ENCODE peak calls at places on chromosomes 7 and 10, in six cellular contexts. D, L, Q, S, H and U are unnamed samples.

GRCh38 chr10:28551086-28551485 is 18.2 kb downstream of the WAC start:
- DNase-seq in D (no peak), L (no peak), Q (no peak), S (no peak), H (no peak), U (no peak)

GRCh38 chr7:16644157-16644556 is 1.4 kb downstream of the ANKMY2 start:
- DNase-seq in D (no peak), L (no peak), Q (no peak), S (no peak), H (no peak), U (no peak)

GRCh38 chr10:112807013-112807412 is 143.0 kb upstream of the TCF7L2 start:
- DNase-seq in D (no peak), L (peak), Q (no peak), S (no peak), H (no peak), U (no peak)

GRCh38 chr10:21281765-21282484 is 243.6 kb downstream of the SKIDA1 start:
- DNase-seq in D (no peak), L (no peak), Q (no peak), S (no peak), H (no peak), U (no peak)

GRCh38 chr10:28077889-28078288 is 79.0 kb upstream of the ODAD2 start:
- DNase-seq in D (peak), L (no peak), Q (no peak), S (no peak), H (no peak), U (no peak)

GRCh38 chr10:71713135-71714040 is 6.2 kb downstream of the C10orf105 start:
- DNase-seq in D (no peak), L (peak), Q (peak), S (peak), H (peak), U (peak)

GRCh38 chr7:123823898-123824753 is 20.8 kb upstream of the HYAL4 start:
- DNase-seq in D (no peak), L (no peak), Q (no peak), S (no peak), H (no peak), U (no peak)

GRCh38 chr7:117386125-117386709 is 41.1 kb downstream of the ASZ1 start:
- DNase-seq in D (peak), L (no peak), Q (no peak), S (no peak), H (no peak), U (no peak)

GRCh38 chr10:34736976-34737771 is 77.9 kb downstream of the PARD3 start:
- DNase-seq in D (no peak), L (no peak), Q (no peak), S (no peak), H (no peak), U (no peak)

GRCh38 chr7:154795014-154795413 is 207.9 kb downstream of the PAXIP1 start:
- DNase-seq in D (no peak), L (no peak), Q (no peak), S (no peak), H (no peak), U (no peak)

GRCh38 chr7:158023563-158024350 is 563.9 kb downstream of the PTPRN2 start:
- DNase-seq in D (peak), L (no peak), Q (no peak), S (no peak), H (no peak), U (no peak)

GRCh38 chr10:80122746-80123145 is 9.8 kb upstream of the PLAC9 start:
- DNase-seq in D (no peak), L (no peak), Q (no peak), S (no peak), H (no peak), U (no peak)

GRCh38 chr7:35289376-35289775 is 35.5 kb upstream of the TBX20 start:
- DNase-seq in D (no peak), L (no peak), Q (no peak), S (no peak), H (no peak), U (no peak)

GRCh38 chr10:73823391-73823790 is 12.0 kb upstream of the NDST2 start:
- DNase-seq in D (no peak), L (no peak), Q (no peak), S (no peak), H (no peak), U (no peak)

GRCh38 chr7:20200361-20200760 is 16.8 kb downstream of the MACC1 start:
- DNase-seq in D (no peak), L (no peak), Q (no peak), S (no peak), H (no peak), U (no peak)

GRCh38 chr7:35576037-35576573 is 118.8 kb downstream of the HERPUD2 start:
- DNase-seq in D (no peak), L (no peak), Q (no peak), S (no peak), H (no peak), U (no peak)

GRCh38 chr10:77007836-77008235 is 629.8 kb downstream of the KCNMA1 start:
- DNase-seq in D (no peak), L (no peak), Q (no peak), S (no peak), H (no peak), U (no peak)
- TF ChIP-seq CTCF in D (no peak), L (no peak), Q (no peak), S (no peak), H (no peak), U (no peak)

DNA sequence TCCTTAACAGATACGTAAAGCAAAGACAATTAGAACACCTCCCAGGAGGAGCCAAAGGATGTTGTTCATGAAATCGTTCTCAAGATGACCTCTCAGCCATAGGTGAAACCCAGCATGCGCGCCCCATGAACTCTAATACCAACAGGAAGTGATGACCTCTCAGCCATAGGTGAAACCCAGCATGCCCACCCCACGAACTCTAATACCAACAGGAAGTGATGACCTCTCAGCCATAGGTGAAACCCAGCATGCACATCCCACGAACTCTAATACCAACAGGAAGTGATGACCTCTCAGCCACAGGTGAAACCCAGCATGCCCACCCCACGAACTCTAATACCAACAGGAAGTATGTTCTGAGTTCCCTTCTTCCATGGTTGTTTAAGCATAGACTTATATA is 205.2 kb upstream of the ADARB2 start:
- DNase-seq in D (no peak), L (no peak), Q (no peak), S (no peak), H (no peak), U (no peak)
- H3K27ac ChIP-seq in D (no peak), L (no peak), Q (no peak), S (no peak), H (no peak), U (no peak)

GRCh38 chr7:151248191-151249033 is at the start of gene SMARCD3:
- DNase-seq in D (peak), L (peak), Q (peak), S (peak), H (peak), U (peak)
- TF ChIP-seq CTCF in D (no peak), L (no peak), Q (no peak), S (no peak), H (no peak), U (no peak)

GRCh38 chr7:127903913-127904705 is 127.1 kb downstream of the LRRC4 start:
- DNase-seq in D (no peak), L (no peak), Q (no peak), S (no peak), H (no peak), U (no peak)

GRCh38 chr7:127900116-127900515 is 131.1 kb downstream of the LRRC4 start:
- DNase-seq in D (no peak), L (no peak), Q (no peak), S (no peak), H (no peak), U (no peak)

GRCh38 chr7:127897704-127898454 is 133.4 kb downstream of the LRRC4 start:
- DNase-seq in D (peak), L (no peak), Q (no peak), S (no peak), H (no peak), U (no peak)

GRCh38 chr7:127901895-127902703 is 129.1 kb downstream of the LRRC4 start:
- DNase-seq in D (no peak), L (no peak), Q (no peak), S (no peak), H (no peak), U (no peak)

GRCh38 chr7:127900735-127901685 is 130.2 kb downstream of the LRRC4 start:
- DNase-seq in D (no peak), L (no peak), Q (peak), S (no peak), H (no peak), U (no peak)
- H3K27ac ChIP-seq in D (no peak), L (no peak), Q (peak), S (no peak), H (no peak), U (no peak)

GRCh38 chr10:59279991-59280390 is 82.4 kb downstream of the FAM13C start:
- DNase-seq in D (no peak), L (no peak), Q (no peak), S (no peak), H (no peak), U (no peak)
- TF ChIP-seq CTCF in D (no peak), L (no peak), Q (no peak), S (no peak), H (no peak), U (no peak)

GRCh38 chr10:97494151-97494550 is 4.1 kb downstream of the MMS19 start:
- DNase-seq in D (no peak), L (no peak), Q (no peak), S (no peak), H (no peak), U (no peak)
- H3K27ac ChIP-seq in D (no peak), L (no peak), Q (peak), S (no peak), H (no peak), U (peak)

GRCh38 chr7:4634166-4634565 is 47.9 kb upstream of the FOXK1 start:
- DNase-seq in D (no peak), L (no peak), Q (no peak), S (no peak), H (no peak), U (no peak)
- TF ChIP-seq CTCF in D (no peak), L (no peak), Q (no peak), S (no peak), H (no peak), U (no peak)

GRCh38 chr10:127907411-127908105 is 655 bp downstream of the PTPRE start:
- DNase-seq in D (peak), L (no peak), Q (no peak), S (no peak), H (peak), U (peak)
- H3K27ac ChIP-seq in D (peak), L (peak), Q (peak), S (no peak), H (peak), U (peak)